ENCODE peak calls at places on chromosomes 16 and 17, in seven cellular contexts. D is CD8-positive, alpha-beta memory T cell; I is iPS DF 6.9; M is stomach; X is body of pancreas; F is neural progenitor cell; B is hepatocyte. E is an unnamed sample.

GRCh38 chr17:27458524-27458908 is 2.3 kb downstream of the KSR1 start:
- DNase-seq in F (no peak), M (no peak), D (no peak), I (no peak), X (no peak), B (no peak), E (no peak)

GRCh38 chr16:17105239-17105721 is 365.5 kb downstream of the XYLT1 start:
- DNase-seq in D (peak; percentile 26), M (no peak), F (peak; percentile 12), X (no peak), I (no peak), B (no peak), E (no peak)

GRCh38 chr17:30207655-30208054 is 27.8 kb downstream of the SLC6A4 start:
- DNase-seq in M (no peak), X (no peak), I (no peak), F (no peak), B (no peak), D (no peak), E (no peak)

GRCh38 chr17:40952675-40953074 is 14.1 kb downstream of the KRT39 start:
- DNase-seq in I (no peak), M (no peak), B (no peak), X (peak; percentile 11), F (no peak), D (no peak), E (no peak)

GRCh38 chr17:56681561-56682266 is 88.2 kb downstream of the NOG start:
- DNase-seq in D (no peak), M (no peak), B (peak; percentile 16), I (no peak), X (no peak), F (no peak), E (no peak)

GRCh38 chr16:81511371-81511770 is 66.8 kb downstream of the CMIP start:
- DNase-seq in D (no peak), F (no peak), B (no peak), I (no peak), M (no peak), X (no peak), E (no peak)

GRCh38 chr17:49035470-49036269 is 38.5 kb downstream of the IGF2BP1 start:
- DNase-seq in M (peak; percentile 50), X (peak; percentile 24), F (peak; percentile 85), B (peak; percentile 33), I (peak; percentile 54), D (no peak), E (no peak)

GRCh38 chr16:47907109-47907508 is 248.7 kb downstream of the ABCC12 start:
- DNase-seq in F (no peak), B (no peak), M (no peak), X (no peak), I (no peak), D (no peak), E (no peak)

GRCh38 chr17:17156107-17156506 is 50.0 kb downstream of the PLD6 start:
- DNase-seq in F (no peak), M (no peak), D (no peak), X (no peak), I (no peak), B (no peak), E (no peak)

GRCh38 chr17:41298458-41299135 is 4.1 kb downstream of the KRTAP29-1 start:
- DNase-seq in D (no peak), M (no peak), F (no peak), X (no peak), B (no peak), I (no peak), E (no peak)

GRCh38 chr17:2172447-2172938 is 117.6 kb downstream of the HIC1 start:
- DNase-seq in D (no peak), B (peak; percentile 59), M (no peak), I (no peak), F (peak; percentile 27), X (peak; percentile 58), E (no peak)

GRCh38 chr16:25007284-25007984 is 7.7 kb downstream of the ARHGAP17 start:
- DNase-seq in B (no peak), M (no peak), D (no peak), I (no peak), F (no peak), X (no peak), E (no peak)

GRCh38 chr17:21379080-21379711 is 3.0 kb downstream of the KCNJ12 start:
- DNase-seq in X (peak; percentile 48), I (no peak), M (peak; percentile 94), D (no peak), F (no peak), B (no peak), E (no peak)

GRCh38 chr17:73719588-73720071 is 75.4 kb upstream of the SDK2 start:
- DNase-seq in X (peak; percentile 12), D (no peak), B (peak; percentile 66), I (no peak), M (no peak), F (peak; percentile 89), E (no peak)

GRCh38 chr17:71987634-71988033 is 133.2 kb upstream of the SOX9 start:
- DNase-seq in B (no peak), I (no peak), X (no peak), D (no peak), F (no peak), M (no peak), E (no peak)

GRCh38 chr16:13186813-13187212 is 285.4 kb downstream of the SHISA9 start:
- DNase-seq in B (no peak), F (peak; percentile 49), M (no peak), I (no peak), X (peak; percentile 7), D (no peak), E (peak; percentile 16)

GRCh38 chr17:50261051-50261915 is 13.0 kb upstream of the TMEM92 start:
- DNase-seq in D (no peak), I (no peak), B (no peak), F (no peak), M (no peak), X (no peak), E (no peak)

DNA sequence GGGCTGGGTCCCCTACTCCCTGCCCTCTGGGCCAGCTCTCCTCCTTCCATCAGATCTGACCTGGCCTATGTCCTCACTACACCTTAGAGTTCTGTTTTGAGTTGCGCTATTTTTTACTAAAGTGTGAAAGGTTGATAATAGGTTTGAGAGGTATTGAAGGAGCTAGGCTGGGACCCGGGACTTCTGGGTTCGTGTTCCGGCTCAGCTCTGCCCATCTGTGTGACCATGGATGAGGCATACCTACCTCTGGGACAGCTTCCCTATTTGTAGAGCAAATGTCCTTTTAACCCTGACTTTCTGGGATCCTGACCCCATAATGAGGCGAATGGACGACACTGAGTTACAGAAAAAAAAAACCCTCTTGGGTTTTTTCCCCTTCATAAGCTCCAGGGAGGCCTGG is 36.0 kb downstream of the IL21R start:
- DNase-seq in X (no peak), I (no peak), B (no peak), F (no peak), M (no peak), D (no peak), E (no peak)
- H3K36me3 ChIP-seq in X (no peaks in the 10 kb centered on the region), I (peaks cover 2% of the 10 kb centered on the region), B (no peaks in the 10 kb centered on the region), F (no peaks in the 10 kb centered on the region), M (no peaks in the 10 kb centered on the region), D (peaks cover 58% of the 10 kb centered on the region), E (no peaks in the 10 kb centered on the region)

GRCh38 chr17:68600123-68600880 is 865 bp downstream of the FAM20A start:
- DNase-seq in F (peak; percentile 75), D (peak; percentile 4), I (no peak), M (peak; percentile 72), B (peak; percentile 77), X (peak; percentile 43), E (no peak)
- H3K4me3 ChIP-seq in F (peak overlapping the region; percentile 62), D (no peak overlapping the region), I (peak overlapping the region; percentile 53), M (peak overlapping the region; percentile 60), B (peak overlapping the region; percentile 93), X (no peak overlapping the region), E (peak overlapping the region; percentile 68)

GRCh38 chr17:59004338-59005111 is 102.2 kb downstream of the TRIM37 start:
- DNase-seq in B (peak; percentile 76), F (peak; percentile 67), M (peak; percentile 67), I (peak; percentile 43), D (peak; percentile 62), X (peak; percentile 71), E (peak; percentile 33)

GRCh38 chr17:59003860-59004259 is 102.8 kb downstream of the TRIM37 start:
- DNase-seq in M (no peak), X (no peak), F (no peak), B (no peak), D (no peak), I (no peak), E (no peak)

GRCh38 chr17:59010026-59010425 is 96.7 kb downstream of the TRIM37 start:
- DNase-seq in D (no peak), B (no peak), I (no peak), F (no peak), X (no peak), M (no peak), E (no peak)

GRCh38 chr17:59008737-59009136 is 97.9 kb downstream of the TRIM37 start:
- DNase-seq in M (no peak), I (no peak), X (no peak), D (no peak), F (no peak), B (no peak), E (no peak)

GRCh38 chr17:59007995-59008394 is 98.7 kb downstream of the TRIM37 start:
- DNase-seq in F (no peak), X (no peak), B (no peak), D (no peak), M (no peak), I (no peak), E (no peak)
- H3K4me1 ChIP-seq in F (peaks cover 4% of the 10 kb centered on the region), X (peaks cover 20% of the 10 kb centered on the region), B (no peaks in the 10 kb centered on the region), D (peaks cover 5% of the 10 kb centered on the region), M (no peaks in the 10 kb centered on the region), I (no peaks in the 10 kb centered on the region), E (no peaks in the 10 kb centered on the region)

GRCh38 chr16:11207646-11208045 is 48.4 kb downstream of the SOCS1 start:
- DNase-seq in D (no peak), I (no peak), F (no peak), M (no peak), X (no peak), B (no peak), E (no peak)

GRCh38 chr16:11204513-11205047 is 51.4 kb downstream of the SOCS1 start:
- DNase-seq in X (no peak), F (no peak), I (no peak), M (no peak), B (no peak), D (no peak), E (no peak)

GRCh38 chr16:11203111-11203623 is 52.8 kb downstream of the SOCS1 start:
- DNase-seq in D (no peak), B (no peak), X (no peak), M (no peak), F (no peak), I (no peak), E (no peak)

GRCh38 chr16:11205065-11205699 is 50.8 kb downstream of the SOCS1 start:
- DNase-seq in B (no peak), X (no peak), D (no peak), F (no peak), I (no peak), M (no peak), E (no peak)

DNA sequence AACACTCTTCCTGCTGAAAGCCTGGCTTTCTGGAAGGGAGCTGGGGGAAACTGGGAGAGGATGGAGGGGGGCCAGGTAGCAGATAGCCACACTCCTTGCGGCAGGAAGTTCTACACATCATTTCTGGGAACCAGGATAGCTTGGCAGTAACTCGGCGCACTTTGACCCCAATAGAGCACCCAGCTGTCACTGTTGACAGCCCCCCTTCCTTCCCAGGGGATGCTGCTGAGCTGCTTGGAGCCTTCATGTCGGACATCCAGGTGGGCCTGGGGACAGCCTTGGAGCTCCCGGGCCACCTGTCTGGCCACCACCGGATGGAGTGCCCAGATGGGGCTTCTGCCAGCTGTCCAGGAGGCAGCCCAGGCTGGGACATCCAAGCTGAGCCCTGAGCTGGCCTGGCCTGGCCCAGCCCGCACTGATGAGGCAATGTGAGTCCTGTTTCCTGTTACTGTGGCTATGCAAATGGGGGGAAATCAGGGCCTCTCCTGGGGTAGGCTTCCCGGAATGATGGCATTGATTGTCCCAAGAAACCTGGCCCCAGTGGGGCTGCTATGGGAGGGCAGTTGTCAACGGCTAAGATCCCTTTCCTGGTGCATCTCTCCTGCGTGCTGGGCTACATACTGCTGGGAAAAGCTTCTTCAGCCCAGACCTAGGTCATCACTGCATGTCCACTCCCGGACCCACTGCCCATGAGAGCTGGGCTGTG is 50.1 kb downstream of the SOCS1 start:
- DNase-seq in X (peak; percentile 46), B (no peak), F (no peak), I (no peak), M (peak; percentile 38), D (no peak), E (peak; percentile 27)
- H3K36me3 ChIP-seq in X (no peaks in the 10 kb centered on the region), B (no peaks in the 10 kb centered on the region), F (no peaks in the 10 kb centered on the region), I (no peaks in the 10 kb centered on the region), M (no peaks in the 10 kb centered on the region), D (no peaks in the 10 kb centered on the region), E (no peaks in the 10 kb centered on the region)